ENCODE peak calls at places on chromosome 5, in four cellular contexts. One of them, this sample, is unnamed.

GRCh38 chr5:54643679-54644078 is 126.1 kb downstream of the SNX18 start:
- DNase-seq in GM12878: no peak
- DNase-seq in K562: no peak
- DNase-seq in SK-N-SH: no peak
- DNase-seq in this sample: no peak

GRCh38 chr5:105740242-105740641 is 1930.5 kb downstream of the EFNA5 start:
- DNase-seq in K562: no peak
- DNase-seq in SK-N-SH: no peak
- DNase-seq in GM12878: no peak
- DNase-seq in this sample: no peak

GRCh38 chr5:61286446-61287132 is 45.5 kb upstream of the ZSWIM6 start:
- DNase-seq in K562: no peak
- DNase-seq in SK-N-SH: no peak
- DNase-seq in GM12878: no peak
- DNase-seq in this sample: no peak

GRCh38 chr5:96716007-96716406 is 53.8 kb downstream of the CAST start:
- DNase-seq in K562: no peak
- DNase-seq in GM12878: no peak
- DNase-seq in SK-N-SH: no peak
- DNase-seq in this sample: no peak

GRCh38 chr5:129541648-129542251 is 81.7 kb downstream of the ADAMTS19 start:
- DNase-seq in K562: peak
- DNase-seq in SK-N-SH: no peak
- DNase-seq in GM12878: no peak
- DNase-seq in this sample: peak

GRCh38 chr5:42842860-42843641 is 31.4 kb upstream of the SELENOP start:
- DNase-seq in SK-N-SH: no peak
- DNase-seq in GM12878: no peak
- DNase-seq in K562: no peak
- DNase-seq in this sample: no peak

GRCh38 chr5:1730487-1730847 is 69.2 kb downstream of the MRPL36 start:
- DNase-seq in K562: no peak
- DNase-seq in SK-N-SH: peak
- DNase-seq in GM12878: no peak
- DNase-seq in this sample: no peak

GRCh38 chr5:173696216-173696615 is 79.8 kb upstream of the BOD1 start:
- DNase-seq in GM12878: no peak
- DNase-seq in K562: no peak
- DNase-seq in SK-N-SH: no peak
- DNase-seq in this sample: no peak

GRCh38 chr5:78574731-78575161 is 73.8 kb downstream of the LHFPL2 start:
- DNase-seq in GM12878: peak
- DNase-seq in K562: no peak
- DNase-seq in SK-N-SH: no peak
- DNase-seq in this sample: no peak

GRCh38 chr5:1133108-1133507 is 21.2 kb upstream of the SLC12A7 start:
- DNase-seq in SK-N-SH: no peak
- DNase-seq in GM12878: no peak
- DNase-seq in K562: no peak
- DNase-seq in this sample: no peak

GRCh38 chr5:170651902-170652301 is 131.6 kb upstream of the GABRP start:
- DNase-seq in GM12878: no peak
- DNase-seq in K562: no peak
- DNase-seq in SK-N-SH: no peak
- DNase-seq in this sample: no peak

GRCh38 chr5:39076101-39076756 is 2.0 kb upstream of the RICTOR start:
- DNase-seq in GM12878: no peak
- DNase-seq in K562: no peak
- DNase-seq in SK-N-SH: no peak
- DNase-seq in this sample: no peak

GRCh38 chr5:16854351-16854750 is 81.7 kb downstream of the MYO10 start:
- DNase-seq in GM12878: no peak
- DNase-seq in K562: no peak
- DNase-seq in SK-N-SH: no peak
- DNase-seq in this sample: no peak

GRCh38 chr5:151958111-151958510 is 33.5 kb upstream of the GLRA1 start:
- DNase-seq in SK-N-SH: no peak
- DNase-seq in GM12878: no peak
- DNase-seq in K562: no peak
- DNase-seq in this sample: no peak

GRCh38 chr5:158013939-158014338 is 155.0 kb upstream of the CLINT1 start:
- DNase-seq in K562: no peak
- DNase-seq in GM12878: no peak
- DNase-seq in SK-N-SH: no peak
- DNase-seq in this sample: peak

GRCh38 chr5:5633579-5633978 is 211.1 kb downstream of the ICE1 start:
- DNase-seq in K562: no peak
- DNase-seq in GM12878: no peak
- DNase-seq in SK-N-SH: no peak
- DNase-seq in this sample: no peak

GRCh38 chr5:54985301-54986268 is at the start of gene ESM1:
- DNase-seq in K562: no peak
- DNase-seq in GM12878: no peak
- DNase-seq in SK-N-SH: no peak
- DNase-seq in this sample: peak

GRCh38 chr5:52859619-52860018 is 71.9 kb downstream of the ITGA1 start:
- DNase-seq in K562: no peak
- DNase-seq in GM12878: no peak
- DNase-seq in SK-N-SH: peak
- DNase-seq in this sample: no peak

GRCh38 chr5:638501-639252 is 26.5 kb downstream of the CEP72 start:
- DNase-seq in GM12878: no peak
- DNase-seq in SK-N-SH: no peak
- DNase-seq in K562: no peak
- DNase-seq in this sample: no peak

GRCh38 chr5:140321796-140322195 is 18.9 kb upstream of the PFDN1 start:
- DNase-seq in K562: no peak
- DNase-seq in SK-N-SH: no peak
- DNase-seq in GM12878: peak
- DNase-seq in this sample: no peak

GRCh38 chr5:105953616-105954015 is 1717.1 kb downstream of the EFNA5 start:
- DNase-seq in SK-N-SH: no peak
- DNase-seq in K562: no peak
- DNase-seq in GM12878: no peak
- DNase-seq in this sample: no peak

GRCh38 chr5:151550146-151550545 is 41.0 kb downstream of the FAT2 start:
- DNase-seq in GM12878: no peak
- DNase-seq in K562: no peak
- DNase-seq in SK-N-SH: no peak
- DNase-seq in this sample: no peak

GRCh38 chr5:94174748-94175411 is 433.5 kb upstream of the POU5F2 start:
- DNase-seq in SK-N-SH: no peak
- DNase-seq in K562: no peak
- DNase-seq in GM12878: no peak
- DNase-seq in this sample: no peak

GRCh38 chr5:133509742-133510079 is 102.6 kb downstream of the FSTL4 start:
- DNase-seq in K562: no peak
- DNase-seq in GM12878: no peak
- DNase-seq in SK-N-SH: peak
- DNase-seq in this sample: no peak

GRCh38 chr5:139885857-139886208 is 90.2 kb downstream of the PSD2 start:
- DNase-seq in K562: no peak
- DNase-seq in GM12878: no peak
- DNase-seq in SK-N-SH: no peak
- DNase-seq in this sample: no peak

GRCh38 chr5:6780802-6781391 is 67.7 kb downstream of the TENT4A start:
- DNase-seq in GM12878: no peak
- DNase-seq in K562: peak
- DNase-seq in SK-N-SH: peak
- DNase-seq in this sample: peak

GRCh38 chr5:83848928-83849327 is 128.3 kb upstream of the HAPLN1 start:
- DNase-seq in SK-N-SH: no peak
- DNase-seq in GM12878: no peak
- DNase-seq in K562: no peak
- DNase-seq in this sample: no peak

DNA sequence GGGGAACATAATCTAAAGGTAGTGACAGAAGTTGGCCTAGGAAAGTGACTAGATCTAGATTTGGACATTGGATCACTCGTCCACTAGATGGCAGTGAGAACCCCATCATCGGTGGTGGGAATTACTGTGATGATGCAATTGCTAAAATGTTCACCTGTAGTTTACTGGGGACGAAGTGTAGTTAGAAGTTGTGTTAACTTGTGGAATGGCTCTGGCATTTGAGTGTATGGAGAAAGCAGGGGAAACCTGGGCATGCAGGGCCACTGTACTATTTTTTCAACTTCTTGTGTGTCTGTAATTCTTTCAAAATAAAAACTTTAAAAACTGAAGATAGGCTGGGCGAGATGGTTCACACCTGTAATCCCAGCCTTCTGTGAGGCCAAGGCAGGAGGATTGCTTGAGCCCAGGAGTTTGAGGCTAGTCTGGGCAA is 75.5 kb downstream of the PHAX start:
- DNase-seq in K562: peak
- DNase-seq in SK-N-SH: peak
- DNase-seq in GM12878: peak
- DNase-seq in this sample: peak
- TF ChIP-seq FOXM1 in K562: no peak
- TF ChIP-seq FOXM1 in SK-N-SH: no peak
- TF ChIP-seq FOXM1 in GM12878: peak
- TF ChIP-seq FOXM1 in this sample: no peak

GRCh38 chr5:175325681-175326080 is 118.3 kb downstream of the DRD1 start:
- DNase-seq in K562: no peak
- DNase-seq in GM12878: no peak
- DNase-seq in SK-N-SH: no peak
- DNase-seq in this sample: no peak

GRCh38 chr5:175317872-175318271 is 126.1 kb downstream of the DRD1 start:
- DNase-seq in GM12878: no peak
- DNase-seq in SK-N-SH: no peak
- DNase-seq in K562: no peak
- DNase-seq in this sample: no peak

GRCh38 chr5:175319199-175319598 is 124.8 kb downstream of the DRD1 start:
- DNase-seq in K562: no peak
- DNase-seq in GM12878: no peak
- DNase-seq in SK-N-SH: no peak
- DNase-seq in this sample: no peak

GRCh38 chr5:175321927-175322532 is 122.0 kb downstream of the DRD1 start:
- DNase-seq in GM12878: no peak
- DNase-seq in K562: peak
- DNase-seq in SK-N-SH: no peak
- DNase-seq in this sample: peak
- TF ChIP-seq FOXM1 in GM12878: no peak
- TF ChIP-seq FOXM1 in K562: no peak
- TF ChIP-seq FOXM1 in SK-N-SH: no peak
- TF ChIP-seq FOXM1 in this sample: no peak

DNA sequence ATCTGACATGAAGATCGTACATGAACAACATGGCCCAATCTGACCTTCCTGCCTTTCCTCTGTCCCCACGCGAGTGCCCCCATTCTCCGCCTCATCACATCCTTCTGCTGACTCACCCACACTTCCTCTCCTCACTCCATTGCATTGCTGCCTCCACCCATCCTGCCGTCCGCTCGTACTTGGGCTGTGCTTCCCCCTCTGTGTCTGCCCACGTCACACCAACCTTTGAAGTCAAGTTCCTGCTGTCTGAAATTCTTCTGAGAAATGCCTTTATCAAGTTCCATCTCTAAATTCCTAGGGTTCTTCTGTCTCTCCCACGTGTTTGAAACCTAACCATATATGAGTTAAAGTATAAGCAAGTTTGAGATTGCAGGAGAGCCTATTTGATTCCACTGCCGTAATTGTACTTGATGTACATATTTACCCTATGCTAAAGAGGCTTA is 18.0 kb upstream of the STARD4 start:
- DNase-seq in SK-N-SH: no peak
- DNase-seq in K562: peak
- DNase-seq in GM12878: peak
- DNase-seq in this sample: no peak
- TF ChIP-seq FOXM1 in SK-N-SH: no peak
- TF ChIP-seq FOXM1 in K562: no peak
- TF ChIP-seq FOXM1 in GM12878: no peak
- TF ChIP-seq FOXM1 in this sample: no peak

GRCh38 chr5:144947019-144947418 is 776.3 kb downstream of the KCTD16 start:
- DNase-seq in K562: no peak
- DNase-seq in GM12878: no peak
- DNase-seq in SK-N-SH: no peak
- DNase-seq in this sample: no peak

DNA sequence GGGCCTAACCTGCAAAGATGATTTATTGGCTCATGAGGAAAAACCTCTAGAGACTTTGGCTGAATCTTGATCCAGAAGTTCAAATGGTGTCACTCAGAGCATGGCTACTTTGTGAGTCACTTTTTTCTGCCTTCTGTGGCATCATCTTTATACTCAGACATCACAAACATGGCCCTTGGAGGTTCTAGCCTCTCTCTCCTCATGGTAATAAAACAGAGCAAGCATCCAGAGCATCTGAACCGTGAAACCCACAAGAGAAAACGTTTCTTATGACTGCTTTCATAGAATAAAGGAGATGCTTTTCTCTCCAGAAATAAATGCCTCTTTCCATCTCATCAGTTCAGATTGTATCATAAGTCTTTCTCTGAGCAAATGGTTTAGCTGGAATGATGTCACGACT is 780.3 kb downstream of the KCTD16 start:
- DNase-seq in SK-N-SH: no peak
- DNase-seq in GM12878: no peak
- DNase-seq in K562: no peak
- DNase-seq in this sample: no peak
- TF ChIP-seq FOXM1 in SK-N-SH: no peak
- TF ChIP-seq FOXM1 in GM12878: no peak
- TF ChIP-seq FOXM1 in K562: no peak
- TF ChIP-seq FOXM1 in this sample: no peak

DNA sequence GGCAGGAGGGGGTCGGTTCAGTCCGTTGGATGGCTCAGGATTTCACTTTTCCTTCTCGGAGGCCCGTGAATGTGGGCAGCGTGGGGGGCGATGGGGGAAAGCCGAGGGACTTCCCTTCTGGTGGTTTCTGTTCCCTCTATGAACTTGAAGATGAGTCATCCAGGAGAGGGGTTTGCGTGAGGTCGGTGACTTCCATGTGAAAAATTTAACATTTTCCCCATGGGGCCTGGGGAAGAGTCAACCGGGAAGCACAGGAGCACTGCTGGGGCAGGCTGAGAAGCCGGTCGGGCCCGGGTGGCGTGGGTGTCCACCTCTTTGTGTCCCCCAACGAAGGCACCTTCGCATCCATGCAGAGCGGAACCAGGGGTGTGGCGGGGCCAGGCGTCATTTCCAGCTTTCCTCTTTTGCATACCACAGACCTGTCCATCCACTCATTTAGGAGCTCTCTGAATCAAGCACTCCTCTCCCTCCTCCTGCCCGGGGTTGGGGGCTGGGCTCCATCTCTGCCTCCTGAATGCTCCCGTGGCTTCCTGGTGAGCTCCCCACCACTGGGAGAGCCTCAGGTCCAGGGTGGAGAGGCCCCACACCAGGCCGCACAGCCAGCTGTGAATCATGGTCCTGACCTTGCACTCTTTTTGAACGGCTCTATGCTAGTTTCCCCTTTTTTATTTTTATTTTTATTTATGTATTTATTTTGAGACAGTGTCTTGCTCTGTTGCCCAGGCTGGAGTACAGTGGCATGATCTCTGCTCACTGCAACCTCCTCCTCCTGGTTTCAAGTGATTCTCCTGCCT is 68.4 kb downstream of the ANKRD33B start:
- DNase-seq in SK-N-SH: no peak
- DNase-seq in GM12878: peak
- DNase-seq in K562: no peak
- DNase-seq in this sample: no peak
- TF ChIP-seq FOXM1 in SK-N-SH: no peak
- TF ChIP-seq FOXM1 in GM12878: no peak
- TF ChIP-seq FOXM1 in K562: no peak
- TF ChIP-seq FOXM1 in this sample: no peak

GRCh38 chr5:180381428-180381827 is 28.3 kb upstream of the GFPT2 start:
- DNase-seq in SK-N-SH: peak
- DNase-seq in K562: no peak
- DNase-seq in GM12878: no peak
- DNase-seq in this sample: no peak
- TF ChIP-seq FOXM1 in SK-N-SH: no peak
- TF ChIP-seq FOXM1 in K562: no peak
- TF ChIP-seq FOXM1 in GM12878: no peak
- TF ChIP-seq FOXM1 in this sample: no peak

This sample was measured in HEK293T.